ENCODE peak calls at places on chromosomes 6 and 20, in four cellular contexts. P is activated CD8-positive, alpha-beta memory T cell treated with anti-CD3 and anti-CD28 coated beads for 48 hours; L is activated B cell treated with CpG ODN at 0.5 μM for 24 hours; G is T-helper 2 cell. I is an unnamed sample.

GRCh38 chr6:144675231-144675861 is 390.2 kb downstream of the UTRN start:
- DNase-seq in P (no peak), L (no peak), G (no peak), I (peak; percentile 11)

GRCh38 chr6:158497620-158498019 is 62.3 kb upstream of the TMEM181 start:
- DNase-seq in P (no peak), L (no peak), G (no peak), I (no peak)

GRCh38 chr20:35575958-35576357 is 34.1 kb downstream of the ERGIC3 start:
- DNase-seq in P (no peak), L (no peak), G (no peak), I (no peak)

GRCh38 chr6:157143171-157143884 is 180.0 kb downstream of the TMEM242 start:
- DNase-seq in P (no peak), L (no peak), G (no peak), I (peak; percentile 51)

GRCh38 chr6:134882426-134883038 is 67.4 kb downstream of the ALDH8A1 start:
- DNase-seq in P (peak; percentile 13), L (peak; percentile 35), G (no peak), I (peak; percentile 44)

GRCh38 chr6:110039996-110040383 is 61.9 kb downstream of the GPR6 start:
- DNase-seq in P (peak; percentile 31), L (peak; percentile 51), G (no peak), I (peak; percentile 11)

GRCh38 chr6:125191916-125192609 is 38.5 kb downstream of the TPD52L1 start:
- DNase-seq in P (no peak), L (no peak), G (no peak), I (peak; percentile 14)

GRCh38 chr6:151723152-151723551 is 84.3 kb upstream of the ESR1 start:
- DNase-seq in P (no peak), L (no peak), G (no peak), I (no peak)

I was measured in effector memory CD8-positive, alpha-beta T cell.